ENCODE peak calls at places on chromosomes 1 and 21, in seven cellular contexts. One of them, this sample, is unnamed. For H3K4me1, the result is how much of the 10 kb centered on the place peaks cover.

GRCh38 chr1:104780470-104781078 is 1030.9 kb downstream of the AMY1C start:
- DNase-seq in left ventricle myocardium inferior: no peak
- DNase-seq in pancreas: no peak
- DNase-seq in cardiac muscle cell: peak
- DNase-seq in upper lobe of left lung: no peak
- DNase-seq in transverse colon: no peak
- DNase-seq in uterus: no peak
- DNase-seq in this sample: no peak

GRCh38 chr1:15418811-15419515 is 9.3 kb downstream of the EFHD2 start:
- DNase-seq in left ventricle myocardium inferior: no peak
- DNase-seq in pancreas: peak
- DNase-seq in cardiac muscle cell: no peak
- DNase-seq in upper lobe of left lung: peak
- DNase-seq in transverse colon: no peak
- DNase-seq in uterus: no peak
- DNase-seq in this sample: no peak

GRCh38 chr1:116393015-116393414 is 20.0 kb downstream of the ATP1A1 start:
- DNase-seq in left ventricle myocardium inferior: no peak
- DNase-seq in pancreas: no peak
- DNase-seq in cardiac muscle cell: no peak
- DNase-seq in upper lobe of left lung: no peak
- DNase-seq in transverse colon: no peak
- DNase-seq in uterus: no peak
- DNase-seq in this sample: no peak

GRCh38 chr1:117562581-117563491 is 43.0 kb upstream of the TENT5C start:
- DNase-seq in left ventricle myocardium inferior: no peak
- DNase-seq in pancreas: peak
- DNase-seq in cardiac muscle cell: no peak
- DNase-seq in upper lobe of left lung: no peak
- DNase-seq in transverse colon: peak
- DNase-seq in uterus: no peak
- DNase-seq in this sample: peak

GRCh38 chr1:100461222-100461621 is 76.7 kb upstream of the GPR88 start:
- DNase-seq in left ventricle myocardium inferior: peak
- DNase-seq in pancreas: no peak
- DNase-seq in cardiac muscle cell: no peak
- DNase-seq in upper lobe of left lung: no peak
- DNase-seq in transverse colon: no peak
- DNase-seq in uterus: no peak
- DNase-seq in this sample: no peak

GRCh38 chr1:151542710-151543129 is 2.6 kb downstream of the TUFT1 start:
- DNase-seq in left ventricle myocardium inferior: no peak
- DNase-seq in pancreas: no peak
- DNase-seq in cardiac muscle cell: no peak
- DNase-seq in upper lobe of left lung: no peak
- DNase-seq in transverse colon: no peak
- DNase-seq in uterus: peak
- DNase-seq in this sample: no peak

GRCh38 chr1:234745844-234746797 is 136.1 kb upstream of the IRF2BP2 start:
- DNase-seq in left ventricle myocardium inferior: no peak
- DNase-seq in pancreas: no peak
- DNase-seq in cardiac muscle cell: no peak
- DNase-seq in upper lobe of left lung: no peak
- DNase-seq in transverse colon: no peak
- DNase-seq in uterus: peak
- DNase-seq in this sample: no peak

GRCh38 chr1:173149887-173150286 is 57.2 kb downstream of the TNFSF4 start:
- DNase-seq in left ventricle myocardium inferior: no peak
- DNase-seq in pancreas: no peak
- DNase-seq in cardiac muscle cell: no peak
- DNase-seq in upper lobe of left lung: no peak
- DNase-seq in transverse colon: no peak
- DNase-seq in uterus: no peak
- DNase-seq in this sample: peak

GRCh38 chr1:203888807-203889251 is 27.4 kb downstream of the SNRPE start:
- DNase-seq in left ventricle myocardium inferior: no peak
- DNase-seq in pancreas: no peak
- DNase-seq in cardiac muscle cell: no peak
- DNase-seq in upper lobe of left lung: no peak
- DNase-seq in transverse colon: no peak
- DNase-seq in uterus: no peak
- DNase-seq in this sample: no peak

GRCh38 chr21:25639167-25639921 is at the start of gene JAM2:
- DNase-seq in left ventricle myocardium inferior: peak
- DNase-seq in pancreas: peak
- DNase-seq in cardiac muscle cell: peak
- DNase-seq in upper lobe of left lung: peak
- DNase-seq in transverse colon: peak
- DNase-seq in uterus: peak
- DNase-seq in this sample: no peak

GRCh38 chr1:48228156-48228555 is 5.6 kb downstream of the SLC5A9 start:
- DNase-seq in left ventricle myocardium inferior: no peak
- DNase-seq in pancreas: no peak
- DNase-seq in cardiac muscle cell: peak
- DNase-seq in upper lobe of left lung: no peak
- DNase-seq in transverse colon: no peak
- DNase-seq in uterus: no peak
- DNase-seq in this sample: no peak

GRCh38 chr21:30839304-30839703 is 9.7 kb upstream of the KRTAP7-1 start:
- DNase-seq in left ventricle myocardium inferior: no peak
- DNase-seq in pancreas: no peak
- DNase-seq in cardiac muscle cell: peak
- DNase-seq in upper lobe of left lung: no peak
- DNase-seq in transverse colon: peak
- DNase-seq in uterus: no peak
- DNase-seq in this sample: no peak

GRCh38 chr1:53592985-53593757 is 134.0 kb downstream of the DMRTB1 start:
- DNase-seq in left ventricle myocardium inferior: no peak
- DNase-seq in pancreas: no peak
- DNase-seq in cardiac muscle cell: no peak
- DNase-seq in upper lobe of left lung: no peak
- DNase-seq in transverse colon: no peak
- DNase-seq in uterus: no peak
- DNase-seq in this sample: no peak

GRCh38 chr1:161945306-161945705 is 78.4 kb downstream of the OLFML2B start:
- DNase-seq in left ventricle myocardium inferior: no peak
- DNase-seq in pancreas: no peak
- DNase-seq in cardiac muscle cell: no peak
- DNase-seq in upper lobe of left lung: no peak
- DNase-seq in transverse colon: no peak
- DNase-seq in uterus: no peak
- DNase-seq in this sample: no peak

GRCh38 chr1:30616759-30617158 is 106.6 kb downstream of the MATN1 start:
- DNase-seq in left ventricle myocardium inferior: no peak
- DNase-seq in pancreas: no peak
- DNase-seq in cardiac muscle cell: no peak
- DNase-seq in upper lobe of left lung: no peak
- DNase-seq in transverse colon: no peak
- DNase-seq in uterus: no peak
- DNase-seq in this sample: no peak

GRCh38 chr1:85681087-85681486 is 27.1 kb downstream of the ZNHIT6 start:
- DNase-seq in left ventricle myocardium inferior: no peak
- DNase-seq in pancreas: no peak
- DNase-seq in cardiac muscle cell: no peak
- DNase-seq in upper lobe of left lung: no peak
- DNase-seq in transverse colon: no peak
- DNase-seq in uterus: no peak
- DNase-seq in this sample: no peak

GRCh38 chr1:76547916-76548315 is 319.4 kb upstream of the ST6GALNAC5 start:
- DNase-seq in left ventricle myocardium inferior: no peak
- DNase-seq in pancreas: no peak
- DNase-seq in cardiac muscle cell: no peak
- DNase-seq in upper lobe of left lung: no peak
- DNase-seq in transverse colon: peak
- DNase-seq in uterus: no peak
- DNase-seq in this sample: no peak

GRCh38 chr1:105087496-105087895 is 1337.8 kb downstream of the AMY1C start:
- DNase-seq in left ventricle myocardium inferior: no peak
- DNase-seq in pancreas: no peak
- DNase-seq in cardiac muscle cell: no peak
- DNase-seq in upper lobe of left lung: no peak
- DNase-seq in transverse colon: no peak
- DNase-seq in uterus: no peak
- DNase-seq in this sample: no peak

GRCh38 chr1:56120021-56120420 is 459.3 kb downstream of the PLPP3 start:
- DNase-seq in left ventricle myocardium inferior: no peak
- DNase-seq in pancreas: no peak
- DNase-seq in cardiac muscle cell: no peak
- DNase-seq in upper lobe of left lung: no peak
- DNase-seq in transverse colon: no peak
- DNase-seq in uterus: no peak
- DNase-seq in this sample: no peak

GRCh38 chr1:57591854-57592253 is 168.0 kb upstream of the DAB1 start:
- DNase-seq in left ventricle myocardium inferior: no peak
- DNase-seq in pancreas: no peak
- DNase-seq in cardiac muscle cell: no peak
- DNase-seq in upper lobe of left lung: no peak
- DNase-seq in transverse colon: no peak
- DNase-seq in uterus: no peak
- DNase-seq in this sample: no peak

GRCh38 chr21:36260030-36260787 is 59.8 kb upstream of the MORC3 start:
- DNase-seq in left ventricle myocardium inferior: no peak
- DNase-seq in pancreas: peak
- DNase-seq in cardiac muscle cell: peak
- DNase-seq in upper lobe of left lung: no peak
- DNase-seq in transverse colon: peak
- DNase-seq in uterus: peak
- DNase-seq in this sample: no peak
- H3K4me1 ChIP-seq in left ventricle myocardium inferior: under half
- H3K4me1 ChIP-seq in pancreas: under half
- H3K4me1 ChIP-seq in cardiac muscle cell: under half
- H3K4me1 ChIP-seq in upper lobe of left lung: under half
- H3K4me1 ChIP-seq in transverse colon: under half
- H3K4me1 ChIP-seq in uterus: under half
- H3K4me1 ChIP-seq in this sample: under half

DNA sequence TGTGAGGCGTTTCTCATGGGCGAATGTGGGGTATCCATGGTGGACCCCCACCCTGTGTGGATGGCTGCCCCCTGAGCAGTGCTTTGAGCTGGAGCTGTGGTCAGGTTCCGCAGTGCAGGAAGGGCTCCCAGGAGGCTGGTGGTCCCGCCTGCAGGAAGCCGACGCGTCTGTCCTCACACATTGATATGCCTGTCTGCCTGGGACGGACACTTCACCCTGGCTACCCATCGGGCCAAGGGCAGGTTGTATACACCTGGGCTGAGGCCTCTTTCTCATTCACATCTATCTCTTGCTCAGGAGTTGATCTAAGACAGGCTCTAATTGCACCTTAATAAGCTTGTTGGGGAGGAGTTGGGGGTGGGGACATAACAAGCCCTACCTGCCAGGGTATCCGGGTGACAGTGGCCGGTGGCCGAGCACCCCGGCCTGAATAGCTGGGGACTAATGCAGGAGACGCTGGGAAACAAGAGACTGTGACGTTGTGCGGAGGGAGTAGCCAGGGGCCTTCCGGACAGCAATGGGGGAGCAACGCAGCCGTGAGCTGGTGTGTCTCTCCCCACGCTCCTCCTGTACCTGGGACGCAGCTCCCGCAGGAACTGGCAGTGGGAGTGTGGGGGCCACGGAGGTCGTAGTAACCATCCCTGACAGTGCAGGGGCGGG is 21.7 kb downstream of the PDXK start:
- DNase-seq in left ventricle myocardium inferior: no peak
- DNase-seq in pancreas: no peak
- DNase-seq in cardiac muscle cell: peak
- DNase-seq in upper lobe of left lung: no peak
- DNase-seq in transverse colon: peak
- DNase-seq in uterus: peak
- DNase-seq in this sample: no peak
- H3K27ac ChIP-seq in left ventricle myocardium inferior: peak
- H3K27ac ChIP-seq in pancreas: peak
- H3K27ac ChIP-seq in cardiac muscle cell: peak
- H3K27ac ChIP-seq in upper lobe of left lung: peak
- H3K27ac ChIP-seq in transverse colon: peak
- H3K27ac ChIP-seq in uterus: peak
- H3K27ac ChIP-seq in this sample: peak

DNA sequence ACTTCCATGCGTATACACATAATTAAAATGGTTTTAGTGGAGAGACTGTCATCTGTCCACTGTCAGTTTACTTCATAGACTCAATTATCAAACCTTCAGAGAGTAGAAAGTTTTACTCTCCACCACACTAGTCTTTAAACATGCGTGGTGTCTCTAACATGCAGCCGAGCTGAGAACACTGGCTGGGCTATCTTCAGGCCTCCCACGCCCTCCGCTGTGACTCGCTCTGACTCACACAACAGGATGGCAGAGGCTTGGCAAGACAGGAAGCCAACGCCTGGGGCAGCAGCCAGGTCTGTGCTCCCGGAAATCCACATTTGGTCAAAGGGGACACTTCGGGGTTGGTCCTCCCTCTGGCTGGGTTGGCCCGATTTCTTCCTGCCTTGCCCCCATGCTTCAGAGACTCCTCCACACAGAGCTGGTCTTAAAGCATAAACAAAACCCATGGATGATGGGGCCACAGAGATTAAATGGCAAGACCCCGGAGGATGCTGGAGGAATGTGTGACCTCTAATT is 22.7 kb upstream of the IFNGR2 start:
- DNase-seq in left ventricle myocardium inferior: peak
- DNase-seq in pancreas: peak
- DNase-seq in cardiac muscle cell: no peak
- DNase-seq in upper lobe of left lung: peak
- DNase-seq in transverse colon: peak
- DNase-seq in uterus: peak
- DNase-seq in this sample: peak
- TF ChIP-seq CTCF in left ventricle myocardium inferior: no peak
- TF ChIP-seq CTCF in pancreas: no peak
- TF ChIP-seq CTCF in cardiac muscle cell: no peak
- TF ChIP-seq CTCF in upper lobe of left lung: no peak
- TF ChIP-seq CTCF in transverse colon: no peak
- TF ChIP-seq CTCF in uterus: no peak
- TF ChIP-seq CTCF in this sample: no peak

DNA sequence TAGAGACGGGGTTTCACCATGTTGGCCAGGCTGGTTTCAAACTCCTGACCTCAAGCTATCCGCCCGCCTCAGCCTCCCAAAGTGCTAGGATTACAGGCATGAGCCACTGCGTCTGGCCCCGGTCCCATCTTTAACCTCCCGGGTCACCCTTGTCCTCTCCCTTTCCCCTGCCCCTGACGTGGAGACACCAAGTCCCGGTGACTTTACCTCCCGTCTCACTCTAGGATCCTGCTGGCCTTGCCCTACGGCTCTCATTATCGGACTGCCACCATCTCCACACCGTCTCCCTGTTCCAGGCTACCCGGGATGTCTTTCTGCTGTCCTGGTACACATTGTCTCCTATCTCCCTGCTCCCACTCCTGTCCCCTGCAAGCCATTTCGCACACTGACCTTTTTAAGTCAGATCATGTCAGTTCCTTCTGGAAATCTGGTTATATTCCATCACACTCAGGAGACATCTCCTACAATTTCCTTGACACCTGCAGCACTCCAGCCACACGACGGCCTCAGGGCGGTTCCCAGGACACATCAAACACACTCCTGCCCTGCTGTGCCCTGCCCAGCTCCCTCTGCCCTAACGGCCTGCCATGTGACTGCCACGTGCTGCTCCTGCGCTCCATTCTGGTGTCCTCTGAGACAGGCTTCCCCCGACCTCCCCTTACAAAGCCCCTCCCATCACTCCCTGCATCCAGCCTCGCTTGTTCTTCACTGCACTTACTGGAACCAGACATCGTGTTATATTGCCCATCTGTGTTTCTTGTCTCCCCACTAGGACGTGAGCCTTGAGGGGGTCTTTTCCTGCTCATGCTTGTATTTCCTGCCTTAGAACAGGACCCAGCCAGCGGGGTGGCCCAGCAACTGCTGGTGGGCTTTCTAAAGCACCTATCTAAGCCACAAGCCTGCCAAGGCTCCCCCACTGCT is 32.7 kb downstream of the TTC39A start:
- DNase-seq in left ventricle myocardium inferior: no peak
- DNase-seq in pancreas: no peak
- DNase-seq in cardiac muscle cell: no peak
- DNase-seq in upper lobe of left lung: no peak
- DNase-seq in transverse colon: peak
- DNase-seq in uterus: no peak
- DNase-seq in this sample: no peak
- H3K4me1 ChIP-seq in left ventricle myocardium inferior: under half
- H3K4me1 ChIP-seq in pancreas: under half
- H3K4me1 ChIP-seq in cardiac muscle cell: under half
- H3K4me1 ChIP-seq in upper lobe of left lung: under half
- H3K4me1 ChIP-seq in transverse colon: under half
- H3K4me1 ChIP-seq in uterus: under half
- H3K4me1 ChIP-seq in this sample: under half